ENCODE peak calls at places on chromosomes 16 and 17, in four cellular contexts. Z is WTC11, F is HepG2, Y is K562. I is an unnamed sample.

GRCh38 chr17:59330314-59330942 is 1.0 kb upstream of the YPEL2 start:
- DNase-seq in Z (peak), F (peak), Y (peak), I (no peak)

GRCh38 chr16:49874613-49875237 is 18.8 kb upstream of the ZNF423 start:
- DNase-seq in Z (no peak), F (no peak), Y (no peak), I (no peak)

GRCh38 chr17:6940186-6940649 is 55.6 kb upstream of the ALOX12 start:
- DNase-seq in Z (no peak), F (no peak), Y (peak), I (no peak)

GRCh38 chr16:69567031-69567680 is 1.4 kb downstream of the NFAT5 start:
- DNase-seq in Z (no peak), F (peak), Y (peak), I (no peak)

GRCh38 chr16:12917653-12918052 is 16.3 kb downstream of the SHISA9 start:
- DNase-seq in Z (no peak), F (no peak), Y (no peak), I (no peak)

GRCh38 chr17:58617563-58617962 is 74.3 kb downstream of the TEX14 start:
- DNase-seq in Z (no peak), F (peak), Y (no peak), I (no peak)

GRCh38 chr16:26709175-26709574 is 357.6 kb upstream of the C16orf82 start:
- DNase-seq in Z (peak), F (no peak), Y (peak), I (no peak)

GRCh38 chr16:11133344-11133921 is 122.6 kb downstream of the SOCS1 start:
- DNase-seq in Z (no peak), F (peak), Y (peak), I (no peak)

GRCh38 chr17:61469949-61470348 is 17.7 kb downstream of the TBX4 start:
- DNase-seq in Z (no peak), F (no peak), Y (no peak), I (no peak)

GRCh38 chr17:31068291-31068690 is 26.5 kb upstream of the NF1 start:
- DNase-seq in Z (peak), F (peak), Y (peak), I (no peak)

GRCh38 chr16:81740163-81740562 is 38.9 kb upstream of the PLCG2 start:
- DNase-seq in Z (peak), F (peak), Y (no peak), I (peak)

GRCh38 chr16:31702796-31703195 is 170.8 kb upstream of the ZNF267 start:
- DNase-seq in Z (no peak), F (no peak), Y (no peak), I (no peak)

GRCh38 chr17:57377094-57377493 is 120.8 kb downstream of the MSI2 start:
- DNase-seq in Z (no peak), F (peak), Y (no peak), I (no peak)

DNA sequence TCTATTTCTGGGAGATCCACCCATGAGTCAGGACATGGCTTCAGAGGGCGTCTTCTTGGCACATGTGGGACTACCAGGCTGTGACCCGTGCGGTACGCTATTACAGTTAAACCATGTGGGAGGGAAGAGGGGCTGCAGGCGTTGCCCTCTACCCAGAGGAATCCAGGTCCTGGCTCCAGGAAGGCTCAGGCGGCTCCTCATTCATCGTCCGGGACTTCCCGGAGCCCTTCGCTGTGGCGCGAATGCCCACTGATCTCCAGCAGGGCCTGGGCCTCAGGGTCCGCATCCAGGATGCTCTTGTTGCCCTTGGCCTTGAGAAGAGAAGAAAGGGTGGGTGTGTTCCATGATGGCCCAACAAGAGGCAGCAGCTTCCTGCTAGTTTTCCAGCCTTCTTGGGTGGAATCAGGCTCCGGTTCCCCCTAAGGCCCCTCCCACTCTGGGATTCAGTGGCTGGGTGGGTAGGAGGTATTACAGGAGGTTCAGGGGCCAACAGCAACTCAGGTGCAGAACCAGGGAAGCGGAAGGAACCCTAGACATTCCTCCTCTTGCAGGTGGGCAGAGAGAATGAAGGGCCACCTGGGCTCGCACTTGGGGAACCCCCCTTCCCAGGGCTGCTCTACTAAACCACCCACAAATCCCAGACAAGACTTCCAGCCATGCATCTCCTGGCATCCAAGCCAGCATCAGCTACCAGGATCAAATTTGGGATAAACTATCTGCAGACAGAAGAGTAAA is 24.6 kb downstream of the MEAK7 start:
- DNase-seq in Z (peak), F (no peak), Y (no peak), I (no peak)
- TF ChIP-seq ATF3 in Z (no peak), F (no peak), Y (no peak), I (no peak)

GRCh38 chr17:53627511-53627910 is 195.2 kb upstream of the KIF2B start:
- DNase-seq in Z (no peak), F (no peak), Y (no peak), I (no peak)
- TF ChIP-seq ETV6 in Z (no peak), F (no peak), Y (no peak), I (no peak)

GRCh38 chr16:5026664-5027063 is 7.1 kb downstream of the NAGPA start:
- DNase-seq in Z (no peak), F (no peak), Y (no peak), I (no peak)
- TF ChIP-seq CREB1 in Z (no peak), F (no peak), Y (no peak), I (no peak)

GRCh38 chr17:8739104-8739503 is 5.5 kb downstream of the CCDC42 start:
- DNase-seq in Z (peak), F (no peak), Y (no peak), I (no peak)
- TF ChIP-seq ATF3 in Z (no peak), F (no peak), Y (no peak), I (no peak)

DNA sequence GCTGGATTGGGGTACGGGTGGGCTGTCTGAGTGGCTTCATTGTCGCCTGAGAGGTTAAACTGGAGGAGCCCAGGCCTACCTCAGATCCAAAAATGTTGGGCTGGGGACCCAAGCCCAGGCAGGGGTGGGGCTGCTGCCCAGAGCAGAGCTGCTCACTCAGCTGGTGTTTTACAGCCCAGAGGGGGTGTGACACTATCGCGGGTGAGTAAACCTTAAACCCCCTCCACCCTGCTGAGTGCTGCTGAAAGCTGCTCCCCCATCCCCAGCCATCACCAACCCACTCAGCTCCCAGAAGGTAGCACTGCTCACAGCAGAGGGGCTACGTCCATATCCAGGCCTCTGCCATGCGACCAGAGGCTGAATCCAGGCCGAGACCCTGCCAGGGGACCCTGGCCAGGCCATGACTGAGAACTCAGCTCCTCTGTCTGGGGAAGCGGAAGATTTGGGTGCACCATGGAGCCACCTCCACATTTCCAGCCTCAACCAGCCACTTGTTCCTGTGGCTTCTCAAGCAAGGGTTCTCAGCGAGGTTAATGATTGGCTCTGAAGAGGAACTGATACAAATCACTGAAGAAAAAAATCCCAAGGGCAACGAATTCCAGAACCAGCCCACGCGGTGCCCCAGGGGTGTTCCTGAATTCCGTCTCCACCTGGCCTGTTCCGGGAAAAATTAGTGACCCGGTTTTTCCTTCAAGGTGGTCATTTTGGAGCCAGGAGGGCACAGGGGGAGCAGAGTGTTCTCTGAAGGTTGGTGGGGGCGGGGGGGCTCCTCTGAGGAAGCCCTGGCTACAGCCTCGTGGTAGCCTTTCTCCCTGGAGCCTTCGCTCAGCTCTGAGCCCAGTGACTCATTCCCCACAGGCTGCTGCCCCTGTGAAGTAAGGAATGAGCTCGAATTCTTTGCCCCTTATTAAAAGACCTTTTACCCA is 9.4 kb upstream of the SLC16A5 start:
- DNase-seq in Z (no peak), F (no peak), Y (no peak), I (peak)
- TF ChIP-seq ETV6 in Z (no peak), F (no peak), Y (no peak), I (no peak)

GRCh38 chr16:78455861-78456260 is 356.4 kb downstream of the WWOX start:
- DNase-seq in Z (no peak), F (no peak), Y (no peak), I (no peak)
- TF ChIP-seq CREB1 in Z (no peak), F (no peak), Y (no peak), I (no peak)

GRCh38 chr16:86517652-86518258 is 7.4 kb downstream of the FOXF1 start:
- DNase-seq in Z (peak), F (peak), Y (peak), I (no peak)

GRCh38 chr16:86521236-86522197 is 11.2 kb downstream of the FOXF1 start:
- DNase-seq in Z (no peak), F (no peak), Y (peak), I (no peak)

GRCh38 chr16:86519007-86519648 is 8.8 kb downstream of the FOXF1 start:
- DNase-seq in Z (no peak), F (no peak), Y (no peak), I (no peak)

GRCh38 chr16:86520317-86521210 is 10.2 kb downstream of the FOXF1 start:
- DNase-seq in Z (no peak), F (no peak), Y (peak), I (no peak)

GRCh38 chr16:86519649-86520316 is 9.5 kb downstream of the FOXF1 start:
- DNase-seq in Z (peak), F (peak), Y (peak), I (no peak)
- TF ChIP-seq ATF3 in Z (no peak), F (no peak), Y (no peak), I (no peak)

GRCh38 chr17:81514735-81515529 is 2.3 kb upstream of the ACTG1 start:
- DNase-seq in Z (peak), F (peak), Y (peak), I (no peak)

GRCh38 chr17:81516439-81516838 is 3.8 kb upstream of the ACTG1 start:
- DNase-seq in Z (no peak), F (no peak), Y (no peak), I (no peak)

GRCh38 chr17:81514485-81514734 is 1.8 kb upstream of the ACTG1 start:
- DNase-seq in Z (no peak), F (no peak), Y (no peak), I (no peak)

GRCh38 chr17:81517009-81517338 is 4.4 kb upstream of the ACTG1 start:
- DNase-seq in Z (no peak), F (no peak), Y (no peak), I (no peak)

GRCh38 chr17:81515530-81516041 is 3.0 kb upstream of the ACTG1 start:
- DNase-seq in Z (no peak), F (no peak), Y (no peak), I (no peak)
- TF ChIP-seq ETV6 in Z (no peak), F (no peak), Y (no peak), I (no peak)

DNA sequence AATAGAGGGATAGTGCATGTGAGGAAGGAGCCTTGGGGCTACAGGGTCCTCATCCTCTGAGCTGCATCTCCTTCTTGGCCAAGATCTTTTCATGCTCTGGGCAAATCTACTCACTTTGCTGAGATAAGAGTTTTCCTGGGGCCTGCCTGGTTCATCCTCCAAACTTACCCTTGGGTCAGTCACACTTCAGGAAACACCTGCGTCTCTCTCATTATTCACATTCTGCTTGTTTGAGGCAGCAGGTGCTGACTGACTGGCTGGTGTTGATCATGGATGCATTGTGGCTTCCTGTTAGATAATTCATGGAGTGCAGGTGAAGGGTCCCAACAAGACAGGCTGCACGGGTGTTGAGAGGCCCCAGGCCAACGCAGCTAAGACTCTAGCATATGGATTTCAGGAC is 162.6 kb downstream of the SALL1 start:
- DNase-seq in Z (no peak), F (no peak), Y (no peak), I (no peak)
- TF ChIP-seq CREB1 in Z (no peak), F (no peak), Y (no peak), I (no peak)